ENCODE peak calls at places on chromosome 20, in eight cellular contexts. A, B, K, M, T, P, U and L are unnamed samples.

GRCh38 chr20:32918751-32919150 is 60.0 kb downstream of the EFCAB8 start:
- DNase-seq in K (no peak), A (no peak), M (no peak), P (no peak), U (no peak), T (no peak), B (no peak), L (no peak)

GRCh38 chr20:18404172-18404571 is 62.7 kb downstream of the DZANK1 start:
- DNase-seq in M (no peak), A (no peak), B (no peak), P (no peak), U (no peak), T (no peak), K (no peak), L (peak; percentile 16)

GRCh38 chr20:63499333-63499969 is 568 bp upstream of the EEF1A2 start:
- DNase-seq in A (no peak), B (no peak), T (no peak), P (no peak), K (no peak), U (no peak), M (no peak), L (no peak)

GRCh38 chr20:62860391-62860923 is 1.2 kb downstream of the TCFL5 start:
- DNase-seq in U (peak; percentile 56), K (no peak), B (peak; percentile 62), T (no peak), M (peak; percentile 16), A (peak; percentile 61), P (no peak), L (peak; percentile 84)

GRCh38 chr20:46631212-46631869 is 19.9 kb downstream of the SLC13A3 start:
- DNase-seq in U (peak; percentile 8), M (no peak), K (no peak), B (no peak), T (no peak), A (peak; percentile 1), P (no peak), L (no peak)

GRCh38 chr20:63652192-63652980 is 838 bp downstream of the STMN3 start:
- DNase-seq in K (peak; percentile 30), T (peak; percentile 39), P (no peak), A (peak; percentile 18), B (no peak), U (peak; percentile 53), M (no peak), L (no peak)

GRCh38 chr20:50305636-50306477 is 115.2 kb downstream of the CEBPB start:
- DNase-seq in P (no peak), M (no peak), A (peak; percentile 36), T (no peak), K (no peak), U (peak; percentile 56), B (peak; percentile 50), L (peak; percentile 32)

GRCh38 chr20:3612795-3613560 is 50.2 kb downstream of the GFRA4 start:
- DNase-seq in K (no peak), A (no peak), P (no peak), T (no peak), M (no peak), U (peak; percentile 20), B (no peak), L (no peak)

GRCh38 chr20:44997171-44997570 is 30.9 kb downstream of the STK4 start:
- DNase-seq in B (no peak), T (no peak), M (no peak), A (no peak), P (no peak), U (no peak), K (no peak), L (no peak)

GRCh38 chr20:16025084-16025483 is 548.2 kb downstream of the KIF16B start:
- DNase-seq in M (no peak), U (no peak), T (no peak), B (no peak), K (no peak), A (no peak), P (no peak), L (no peak)

GRCh38 chr20:47389867-47390347 is 33.4 kb upstream of the ZMYND8 start:
- DNase-seq in K (no peak), M (no peak), A (peak; percentile 55), B (no peak), T (no peak), U (peak; percentile 50), P (no peak), L (no peak)

GRCh38 chr20:17504326-17504897 is 26.8 kb downstream of the BFSP1 start:
- DNase-seq in T (no peak), K (no peak), M (no peak), B (no peak), P (no peak), U (no peak), A (no peak), L (no peak)

GRCh38 chr20:62819494-62820174 is 2.8 kb downstream of the COL9A3 start:
- DNase-seq in P (no peak), T (no peak), U (peak; percentile 63), A (peak; percentile 21), K (no peak), M (no peak), B (no peak), L (peak; percentile 58)

GRCh38 chr20:3168079-3168828 is 5.1 kb downstream of the LZTS3 start:
- DNase-seq in A (no peak), U (no peak), P (no peak), M (no peak), B (no peak), T (no peak), K (no peak), L (no peak)

GRCh38 chr20:41619360-41620115 is 1.4 kb upstream of the CHD6 start:
- DNase-seq in B (no peak), U (no peak), T (no peak), P (no peak), M (no peak), K (no peak), A (peak; percentile 19), L (no peak)

GRCh38 chr20:7703436-7703835 is 236.8 kb downstream of the HAO1 start:
- DNase-seq in B (peak; percentile 29), A (no peak), M (peak; percentile 36), U (no peak), T (no peak), K (no peak), P (no peak), L (no peak)

GRCh38 chr20:45944965-45945677 is 10.6 kb downstream of the PCIF1 start:
- DNase-seq in A (no peak), U (no peak), K (no peak), M (no peak), P (no peak), T (no peak), B (no peak), L (no peak)

GRCh38 chr20:18717062-18717461 is 96.5 kb upstream of the SCP2D1 start:
- DNase-seq in K (no peak), U (no peak), B (no peak), A (no peak), M (no peak), P (no peak), T (no peak), L (no peak)

GRCh38 chr20:64038252-64038578 is 2.2 kb downstream of the C20orf204 start:
- DNase-seq in K (no peak), A (no peak), U (no peak), B (no peak), T (no peak), M (no peak), P (no peak), L (peak; percentile 69)

GRCh38 chr20:63657937-63658748 is at the start of gene RTEL1:
- DNase-seq in M (peak; percentile 64), U (peak; percentile 96), T (peak; percentile 73), B (peak; percentile 91), K (peak; percentile 77), A (peak; percentile 97), P (peak; percentile 98), L (peak; percentile 95)

GRCh38 chr20:62210496-62210855 is 9.6 kb downstream of the HRH3 start:
- DNase-seq in K (no peak), A (no peak), P (no peak), M (no peak), B (no peak), T (no peak), U (no peak), L (no peak)

GRCh38 chr20:34401741-34402455 is 38.8 kb downstream of the ITCH start:
- DNase-seq in B (no peak), T (no peak), U (no peak), P (no peak), K (no peak), A (no peak), M (no peak), L (no peak)